ENCODE peak calls at places on chromosomes 7 and 10, in five cellular contexts. X, Y, M, J and T are unnamed samples.

GRCh38 chr7:50591480-50592438 is 26.6 kb upstream of the DDC start:
- DNase-seq in X (no peak), Y (no peak), M (peak), J (no peak), T (no peak)

GRCh38 chr10:127524869-127525268 is 24.2 kb upstream of the NPS start:
- DNase-seq in X (no peak), Y (no peak), M (no peak), J (no peak), T (peak)

GRCh38 chr10:17430647-17431355 is 23.6 kb downstream of the ST8SIA6 start:
- DNase-seq in X (peak), Y (peak), M (peak), J (peak), T (peak)

GRCh38 chr7:72785166-72785955 is 42.6 kb downstream of the TYW1B start:
- DNase-seq in X (no peak), Y (peak), M (no peak), J (no peak), T (peak)

GRCh38 chr10:118036281-118036875 is 10.4 kb downstream of the RAB11FIP2 start:
- DNase-seq in X (no peak), Y (peak), M (no peak), J (no peak), T (peak)

GRCh38 chr10:130744631-130745030 is 566.9 kb downstream of the TCERG1L start:
- DNase-seq in X (no peak), Y (no peak), M (peak), J (no peak), T (no peak)

GRCh38 chr7:41702635-41703371 is at the start of gene INHBA:
- DNase-seq in X (no peak), Y (peak), M (no peak), J (peak), T (peak)

GRCh38 chr7:36010656-36011587 is 142.1 kb upstream of the EEPD1 start:
- DNase-seq in X (no peak), Y (no peak), M (peak), J (no peak), T (no peak)

GRCh38 chr7:96667026-96667425 is 42.6 kb downstream of the SEM1 start:
- DNase-seq in X (no peak), Y (no peak), M (no peak), J (no peak), T (no peak)

GRCh38 chr7:85006754-85007153 is 180.1 kb downstream of the SEMA3D start:
- DNase-seq in X (no peak), Y (no peak), M (no peak), J (no peak), T (no peak)

GRCh38 chr7:72493850-72494661 is 81.9 kb upstream of the CALN1 start:
- DNase-seq in X (peak), Y (peak), M (peak), J (no peak), T (peak)

GRCh38 chr7:48875300-48875916 is 48.9 kb upstream of the CDC14C start:
- DNase-seq in X (no peak), Y (peak), M (peak), J (no peak), T (peak)

GRCh38 chr10:97291357-97292096 is 910 bp downstream of the ARHGAP19 start:
- DNase-seq in X (no peak), Y (no peak), M (peak), J (no peak), T (no peak)

GRCh38 chr7:124162667-124163066 is 129.8 kb upstream of the TMEM229A start:
- DNase-seq in X (no peak), Y (no peak), M (no peak), J (no peak), T (peak)

GRCh38 chr7:123929107-123929506 is 4.1 kb downstream of the SPAM1 start:
- DNase-seq in X (no peak), Y (no peak), M (no peak), J (no peak), T (no peak)

GRCh38 chr10:121069061-121069850 is 218.1 kb downstream of the WDR11 start:
- DNase-seq in X (no peak), Y (no peak), M (no peak), J (no peak), T (peak)

GRCh38 chr10:33065111-33065510 is 107.1 kb upstream of the ITGB1 start:
- DNase-seq in X (no peak), Y (no peak), M (no peak), J (no peak), T (no peak)

GRCh38 chr7:78073470-78074382 is 275.2 kb downstream of the PHTF2 start:
- DNase-seq in X (no peak), Y (no peak), M (no peak), J (no peak), T (no peak)

GRCh38 chr10:61376377-61376776 is 76.8 kb downstream of the TMEM26 start:
- DNase-seq in X (no peak), Y (no peak), M (no peak), J (no peak), T (no peak)